ENCODE peak calls at places on chromosomes 12 and 14, in six cellular contexts. One of them, this sample, is unnamed.

GRCh38 chr14:105493921-105494605 is 3.0 kb downstream of the TEDC1 start:
- DNase-seq in foreskin fibroblast: no peak
- DNase-seq in MCF 10A: no peak
- DNase-seq in cardiac fibroblast: no peak
- DNase-seq in progenitor cell of endocrine pancreas: no peak
- DNase-seq in MM.1S: no peak
- DNase-seq in this sample: peak

GRCh38 chr12:3757261-3757660 is 4.4 kb upstream of the CRACR2A start:
- DNase-seq in MM.1S: no peak
- DNase-seq in MCF 10A: no peak
- DNase-seq in progenitor cell of endocrine pancreas: no peak
- DNase-seq in cardiac fibroblast: no peak
- DNase-seq in foreskin fibroblast: no peak
- DNase-seq in this sample: no peak

GRCh38 chr12:68271346-68271745 is 17.9 kb upstream of the IL22 start:
- DNase-seq in foreskin fibroblast: peak
- DNase-seq in MCF 10A: no peak
- DNase-seq in progenitor cell of endocrine pancreas: no peak
- DNase-seq in MM.1S: no peak
- DNase-seq in cardiac fibroblast: peak
- DNase-seq in this sample: no peak

GRCh38 chr14:21454843-21455550 is 926 bp downstream of the CHD8 start:
- DNase-seq in foreskin fibroblast: no peak
- DNase-seq in MM.1S: no peak
- DNase-seq in cardiac fibroblast: peak
- DNase-seq in MCF 10A: no peak
- DNase-seq in progenitor cell of endocrine pancreas: no peak
- DNase-seq in this sample: no peak

GRCh38 chr14:22852940-22853767 is 16.8 kb downstream of the MMP14 start:
- DNase-seq in progenitor cell of endocrine pancreas: peak
- DNase-seq in foreskin fibroblast: peak
- DNase-seq in cardiac fibroblast: peak
- DNase-seq in MM.1S: peak
- DNase-seq in MCF 10A: peak
- DNase-seq in this sample: peak

GRCh38 chr14:72563676-72564075 is 330.2 kb downstream of the DPF3 start:
- DNase-seq in foreskin fibroblast: no peak
- DNase-seq in cardiac fibroblast: no peak
- DNase-seq in MM.1S: no peak
- DNase-seq in MCF 10A: no peak
- DNase-seq in progenitor cell of endocrine pancreas: no peak
- DNase-seq in this sample: no peak

GRCh38 chr14:53450871-53451270 is 297.7 kb upstream of the DDHD1 start:
- DNase-seq in progenitor cell of endocrine pancreas: no peak
- DNase-seq in MCF 10A: no peak
- DNase-seq in cardiac fibroblast: peak
- DNase-seq in foreskin fibroblast: peak
- DNase-seq in MM.1S: no peak
- DNase-seq in this sample: no peak

GRCh38 chr12:52827499-52828090 is 6.5 kb downstream of the KRT79 start:
- DNase-seq in progenitor cell of endocrine pancreas: no peak
- DNase-seq in MCF 10A: no peak
- DNase-seq in MM.1S: no peak
- DNase-seq in foreskin fibroblast: no peak
- DNase-seq in cardiac fibroblast: no peak
- DNase-seq in this sample: no peak

GRCh38 chr14:96423446-96424103 is 31.6 kb downstream of the AK7 start:
- DNase-seq in cardiac fibroblast: no peak
- DNase-seq in progenitor cell of endocrine pancreas: no peak
- DNase-seq in MM.1S: no peak
- DNase-seq in MCF 10A: no peak
- DNase-seq in foreskin fibroblast: no peak
- DNase-seq in this sample: no peak

GRCh38 chr12:107436376-107436775 is 249.2 kb upstream of the PWP1 start:
- DNase-seq in MCF 10A: peak
- DNase-seq in cardiac fibroblast: peak
- DNase-seq in progenitor cell of endocrine pancreas: no peak
- DNase-seq in MM.1S: no peak
- DNase-seq in foreskin fibroblast: peak
- DNase-seq in this sample: no peak

GRCh38 chr14:91244501-91244901 is at the start of gene GPR68:
- DNase-seq in MCF 10A: no peak
- DNase-seq in cardiac fibroblast: peak
- DNase-seq in MM.1S: no peak
- DNase-seq in foreskin fibroblast: peak
- DNase-seq in progenitor cell of endocrine pancreas: no peak
- DNase-seq in this sample: peak

GRCh38 chr12:126974779-126975178 is 1292.2 kb upstream of the TMEM132C start:
- DNase-seq in progenitor cell of endocrine pancreas: no peak
- DNase-seq in foreskin fibroblast: no peak
- DNase-seq in cardiac fibroblast: no peak
- DNase-seq in MM.1S: no peak
- DNase-seq in MCF 10A: peak
- DNase-seq in this sample: no peak

GRCh38 chr12:64392221-64392620 is 1.7 kb upstream of the C12orf56 start:
- DNase-seq in MCF 10A: peak
- DNase-seq in cardiac fibroblast: peak
- DNase-seq in MM.1S: peak
- DNase-seq in foreskin fibroblast: peak
- DNase-seq in progenitor cell of endocrine pancreas: no peak
- DNase-seq in this sample: no peak

GRCh38 chr12:66217342-66217929 is 28.4 kb downstream of the IRAK3 start:
- DNase-seq in MCF 10A: no peak
- DNase-seq in progenitor cell of endocrine pancreas: no peak
- DNase-seq in cardiac fibroblast: peak
- DNase-seq in foreskin fibroblast: no peak
- DNase-seq in MM.1S: no peak
- DNase-seq in this sample: no peak

GRCh38 chr14:73723799-73724621 is 9.8 kb upstream of the PNMA1 start:
- DNase-seq in MCF 10A: peak
- DNase-seq in cardiac fibroblast: peak
- DNase-seq in MM.1S: no peak
- DNase-seq in foreskin fibroblast: peak
- DNase-seq in progenitor cell of endocrine pancreas: no peak
- DNase-seq in this sample: peak

GRCh38 chr14:33477752-33478151 is 473.1 kb downstream of the EGLN3 start:
- DNase-seq in cardiac fibroblast: no peak
- DNase-seq in foreskin fibroblast: no peak
- DNase-seq in MCF 10A: no peak
- DNase-seq in MM.1S: no peak
- DNase-seq in progenitor cell of endocrine pancreas: no peak
- DNase-seq in this sample: no peak

DNA sequence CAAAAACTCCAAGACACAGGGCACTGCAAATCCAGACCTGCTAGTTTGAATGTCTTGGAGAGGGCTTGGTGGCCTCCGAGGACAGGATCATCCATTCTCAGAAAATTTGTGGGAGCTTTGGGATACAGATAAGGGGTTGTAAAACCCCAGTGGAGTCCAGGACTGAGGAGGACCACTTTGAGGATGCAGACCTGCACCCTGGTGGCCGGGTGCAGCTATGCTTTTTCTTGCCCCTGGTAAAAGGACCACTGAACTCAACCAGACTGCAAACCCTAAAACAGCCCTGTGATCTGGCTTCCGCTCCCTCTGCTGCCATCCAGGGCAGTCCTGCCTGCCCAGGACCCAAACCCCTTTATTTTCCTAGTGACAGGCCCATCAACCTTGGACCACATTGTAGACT is 169.5 kb upstream of the DAAM1 start:
- DNase-seq in progenitor cell of endocrine pancreas: no peak
- DNase-seq in MM.1S: no peak
- DNase-seq in MCF 10A: no peak
- DNase-seq in cardiac fibroblast: no peak
- DNase-seq in foreskin fibroblast: no peak
- DNase-seq in this sample: no peak
- TF ChIP-seq CTCF in progenitor cell of endocrine pancreas: peak
- TF ChIP-seq CTCF in MM.1S: peak
- TF ChIP-seq CTCF in MCF 10A: peak
- TF ChIP-seq CTCF in cardiac fibroblast: peak
- TF ChIP-seq CTCF in foreskin fibroblast: peak
- TF ChIP-seq CTCF in this sample: no peak

GRCh38 chr12:116385486-116386217 is 108.2 kb upstream of the MED13L start:
- DNase-seq in progenitor cell of endocrine pancreas: no peak
- DNase-seq in foreskin fibroblast: no peak
- DNase-seq in cardiac fibroblast: no peak
- DNase-seq in MCF 10A: no peak
- DNase-seq in MM.1S: no peak
- DNase-seq in this sample: no peak
- TF ChIP-seq CTCF in progenitor cell of endocrine pancreas: no peak
- TF ChIP-seq CTCF in foreskin fibroblast: no peak
- TF ChIP-seq CTCF in cardiac fibroblast: no peak
- TF ChIP-seq CTCF in MCF 10A: no peak
- TF ChIP-seq CTCF in MM.1S: no peak
- TF ChIP-seq CTCF in this sample: no peak

GRCh38 chr14:35261774-35262173 is 30.4 kb upstream of the PSMA6 start:
- DNase-seq in MCF 10A: no peak
- DNase-seq in foreskin fibroblast: peak
- DNase-seq in cardiac fibroblast: peak
- DNase-seq in MM.1S: no peak
- DNase-seq in progenitor cell of endocrine pancreas: no peak
- DNase-seq in this sample: no peak
- TF ChIP-seq CTCF in MCF 10A: no peak
- TF ChIP-seq CTCF in foreskin fibroblast: no peak
- TF ChIP-seq CTCF in cardiac fibroblast: no peak
- TF ChIP-seq CTCF in MM.1S: no peak
- TF ChIP-seq CTCF in progenitor cell of endocrine pancreas: no peak
- TF ChIP-seq CTCF in this sample: no peak

DNA sequence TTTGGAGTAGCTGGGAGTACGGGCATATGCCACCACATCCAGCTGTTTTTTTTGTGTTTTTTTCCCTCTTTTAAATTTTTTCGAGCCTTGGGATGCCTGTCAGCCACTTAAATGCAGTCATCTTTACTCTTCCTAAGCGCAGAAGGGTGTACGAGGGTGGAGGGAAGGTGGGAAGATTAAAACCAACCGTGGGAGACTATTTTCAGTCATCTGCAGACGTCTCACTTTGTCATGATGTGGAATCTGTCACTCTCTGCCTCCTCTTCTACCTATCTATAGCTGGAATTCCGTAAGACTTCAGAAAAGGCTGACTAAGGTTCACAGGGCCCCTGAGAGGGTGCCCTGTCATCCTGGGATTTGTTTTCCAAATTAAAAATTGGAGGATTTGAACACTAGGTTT is 105.3 kb downstream of the SAMD4A start:
- DNase-seq in MM.1S: no peak
- DNase-seq in MCF 10A: no peak
- DNase-seq in cardiac fibroblast: no peak
- DNase-seq in foreskin fibroblast: no peak
- DNase-seq in progenitor cell of endocrine pancreas: no peak
- DNase-seq in this sample: no peak
- TF ChIP-seq CTCF in MM.1S: no peak
- TF ChIP-seq CTCF in MCF 10A: no peak
- TF ChIP-seq CTCF in cardiac fibroblast: no peak
- TF ChIP-seq CTCF in foreskin fibroblast: no peak
- TF ChIP-seq CTCF in progenitor cell of endocrine pancreas: no peak
- TF ChIP-seq CTCF in this sample: no peak

GRCh38 chr14:39492267-39492666 is 60.0 kb upstream of the FBXO33 start:
- DNase-seq in MM.1S: no peak
- DNase-seq in MCF 10A: peak
- DNase-seq in progenitor cell of endocrine pancreas: no peak
- DNase-seq in foreskin fibroblast: peak
- DNase-seq in cardiac fibroblast: peak
- DNase-seq in this sample: no peak

GRCh38 chr14:39488600-39488999 is 56.4 kb upstream of the FBXO33 start:
- DNase-seq in cardiac fibroblast: peak
- DNase-seq in MM.1S: no peak
- DNase-seq in foreskin fibroblast: no peak
- DNase-seq in progenitor cell of endocrine pancreas: no peak
- DNase-seq in MCF 10A: peak
- DNase-seq in this sample: no peak

GRCh38 chr14:39491134-39491541 is 58.9 kb upstream of the FBXO33 start:
- DNase-seq in foreskin fibroblast: no peak
- DNase-seq in cardiac fibroblast: peak
- DNase-seq in progenitor cell of endocrine pancreas: no peak
- DNase-seq in MCF 10A: peak
- DNase-seq in MM.1S: peak
- DNase-seq in this sample: no peak
- TF ChIP-seq CTCF in foreskin fibroblast: no peak
- TF ChIP-seq CTCF in cardiac fibroblast: no peak
- TF ChIP-seq CTCF in progenitor cell of endocrine pancreas: peak
- TF ChIP-seq CTCF in MCF 10A: peak
- TF ChIP-seq CTCF in MM.1S: peak
- TF ChIP-seq CTCF in this sample: peak

GRCh38 chr12:105057174-105057573 is 27.1 kb downstream of the ALDH1L2 start:
- DNase-seq in cardiac fibroblast: peak
- DNase-seq in MM.1S: no peak
- DNase-seq in MCF 10A: no peak
- DNase-seq in progenitor cell of endocrine pancreas: no peak
- DNase-seq in foreskin fibroblast: no peak
- DNase-seq in this sample: no peak
- TF ChIP-seq CTCF in cardiac fibroblast: no peak
- TF ChIP-seq CTCF in MM.1S: no peak
- TF ChIP-seq CTCF in MCF 10A: no peak
- TF ChIP-seq CTCF in progenitor cell of endocrine pancreas: no peak
- TF ChIP-seq CTCF in foreskin fibroblast: no peak
- TF ChIP-seq CTCF in this sample: no peak

GRCh38 chr12:132075714-132076553 is 68.2 kb downstream of the DDX51 start:
- DNase-seq in MM.1S: no peak
- DNase-seq in foreskin fibroblast: no peak
- DNase-seq in MCF 10A: no peak
- DNase-seq in cardiac fibroblast: no peak
- DNase-seq in progenitor cell of endocrine pancreas: no peak
- DNase-seq in this sample: no peak
- TF ChIP-seq CTCF in MM.1S: no peak
- TF ChIP-seq CTCF in foreskin fibroblast: no peak
- TF ChIP-seq CTCF in MCF 10A: no peak
- TF ChIP-seq CTCF in cardiac fibroblast: no peak
- TF ChIP-seq CTCF in progenitor cell of endocrine pancreas: peak
- TF ChIP-seq CTCF in this sample: no peak

GRCh38 chr14:49134940-49135339 is 451.2 kb downstream of the RPS29 start:
- DNase-seq in cardiac fibroblast: no peak
- DNase-seq in progenitor cell of endocrine pancreas: no peak
- DNase-seq in MM.1S: no peak
- DNase-seq in foreskin fibroblast: no peak
- DNase-seq in MCF 10A: no peak
- DNase-seq in this sample: no peak
- TF ChIP-seq CTCF in cardiac fibroblast: no peak
- TF ChIP-seq CTCF in progenitor cell of endocrine pancreas: no peak
- TF ChIP-seq CTCF in MM.1S: no peak
- TF ChIP-seq CTCF in foreskin fibroblast: no peak
- TF ChIP-seq CTCF in MCF 10A: no peak
- TF ChIP-seq CTCF in this sample: no peak